ENCODE peak calls at places on chromosomes 3 and 15, in five cellular contexts. S is GM12878, V is K562, I is HCT116, L is HepG2. R is an unnamed sample.

GRCh38 chr3:101128786-101129185 is 135.6 kb upstream of the ABI3BP start:
- DNase-seq in S (no peak), V (no peak), I (no peak), L (no peak), R (no peak)

GRCh38 chr3:123421353-123422174 is 27.3 kb downstream of the ADCY5 start:
- DNase-seq in S (no peak), V (no peak), I (no peak), L (no peak), R (no peak)

GRCh38 chr3:60579734-60580133 is 671.5 kb downstream of the FHIT start:
- DNase-seq in S (no peak), V (no peak), I (no peak), L (no peak), R (no peak)

GRCh38 chr3:45272411-45272810 is 46.3 kb upstream of the TMEM158 start:
- DNase-seq in S (no peak), V (no peak), I (no peak), L (no peak), R (no peak)

GRCh38 chr3:21447471-21448205 is 303.4 kb downstream of the ZNF385D start:
- DNase-seq in S (no peak), V (no peak), I (no peak), L (no peak), R (no peak)

GRCh38 chr3:49803464-49804140 is 541 bp downstream of the INKA1 start:
- DNase-seq in S (no peak), V (peak), I (no peak), L (no peak), R (no peak)

GRCh38 chr3:6326760-6327159 is 534.2 kb upstream of the GRM7 start:
- DNase-seq in S (no peak), V (no peak), I (no peak), L (no peak), R (no peak)

GRCh38 chr15:64095795-64096485 is at the start of gene SNX1:
- DNase-seq in S (peak), V (peak), I (peak), L (peak), R (peak)

GRCh38 chr3:24963762-24964625 is 464.1 kb upstream of the RARB start:
- DNase-seq in S (no peak), V (no peak), I (peak), L (peak), R (no peak)

GRCh38 chr15:28878209-28878608 is 7.6 kb upstream of the APBA2 start:
- DNase-seq in S (no peak), V (no peak), I (no peak), L (no peak), R (no peak)

GRCh38 chr15:63072809-63073277 is 30.3 kb downstream of the TPM1 start:
- DNase-seq in S (no peak), V (no peak), I (no peak), L (no peak), R (no peak)

GRCh38 chr3:178318957-178319528 is 217.2 kb upstream of the KCNMB2 start:
- DNase-seq in S (no peak), V (no peak), I (no peak), L (no peak), R (no peak)

GRCh38 chr15:52139599-52140462 is 27.3 kb upstream of the BCL2L10 start:
- DNase-seq in S (peak), V (peak), I (peak), L (peak), R (peak)

GRCh38 chr3:122481390-122481789 is 33.3 kb downstream of the KPNA1 start:
- DNase-seq in S (peak), V (no peak), I (no peak), L (no peak), R (no peak)

GRCh38 chr3:28243424-28244106 is 2.1 kb downstream of the CMC1 start:
- DNase-seq in S (no peak), V (no peak), I (no peak), L (no peak), R (no peak)

GRCh38 chr15:31504462-31504839 is 177.8 kb downstream of the KLF13 start:
- DNase-seq in S (no peak), V (no peak), I (no peak), L (no peak), R (no peak)

GRCh38 chr15:74215958-74216357 is 13.4 kb upstream of the STRA6 start:
- DNase-seq in S (no peak), V (no peak), I (no peak), L (no peak), R (no peak)

GRCh38 chr3:46978381-46978780 is 1.1 kb upstream of the NBEAL2 start:
- DNase-seq in S (no peak), V (no peak), I (no peak), L (no peak), R (no peak)

GRCh38 chr3:145899229-145899628 is 261.8 kb downstream of the PLOD2 start:
- DNase-seq in S (no peak), V (no peak), I (no peak), L (no peak), R (no peak)

GRCh38 chr3:179446501-179446900 is 4.8 kb downstream of the GNB4 start:
- DNase-seq in S (no peak), V (no peak), I (peak), L (peak), R (no peak)

GRCh38 chr3:52202384-52203077 is 4.6 kb downstream of the ALAS1 start:
- DNase-seq in S (no peak), V (no peak), I (no peak), L (no peak), R (no peak)

GRCh38 chr3:190446492-190447301 is 3.0 kb downstream of the TMEM207 start:
- DNase-seq in S (no peak), V (no peak), I (no peak), L (no peak), R (no peak)

GRCh38 chr3:45582407-45582806 is 12.1 kb upstream of the LIMD1 start:
- DNase-seq in S (no peak), V (no peak), I (no peak), L (no peak), R (no peak)

GRCh38 chr3:184459355-184459754 is 79.5 kb downstream of the CHRD start:
- DNase-seq in S (no peak), V (no peak), I (peak), L (no peak), R (no peak)

GRCh38 chr3:23840521-23840920 is 34.8 kb downstream of the UBE2E1 start:
- DNase-seq in S (no peak), V (no peak), I (no peak), L (peak), R (no peak)

GRCh38 chr15:51335538-51335961 is 2.8 kb downstream of the CYP19A1 start:
- DNase-seq in S (peak), V (no peak), I (no peak), L (no peak), R (no peak)

GRCh38 chr3:14431928-14432834 is 29.8 kb downstream of the SLC6A6 start:
- DNase-seq in S (peak), V (peak), I (peak), L (peak), R (no peak)

GRCh38 chr15:80436511-80437307 is 32.5 kb downstream of the ARNT2 start:
- DNase-seq in S (no peak), V (no peak), I (peak), L (peak), R (no peak)

GRCh38 chr15:98272586-98272985 is 312.1 kb downstream of the ARRDC4 start:
- DNase-seq in S (no peak), V (no peak), I (no peak), L (no peak), R (no peak)

GRCh38 chr3:177150970-177151627 is 46.2 kb downstream of the TBL1XR1 start:
- DNase-seq in S (peak), V (peak), I (peak), L (peak), R (no peak)

GRCh38 chr3:48446425-48447193 is at the start of gene ATRIP:
- DNase-seq in S (no peak), V (peak), I (peak), L (peak), R (no peak)

GRCh38 chr3:10977864-10978510 is 14.6 kb upstream of the SLC6A1 start:
- DNase-seq in S (no peak), V (no peak), I (no peak), L (no peak), R (peak)

GRCh38 chr15:79102595-79102994 is 12.0 kb upstream of the RASGRF1 start:
- DNase-seq in S (no peak), V (no peak), I (no peak), L (no peak), R (peak)

GRCh38 chr3:35664460-35664919 is 25.2 kb downstream of the ARPP21 start:
- DNase-seq in S (peak), V (no peak), I (no peak), L (no peak), R (peak)

GRCh38 chr3:62622553-62623174 is 249.3 kb upstream of the FEZF2 start:
- DNase-seq in S (peak), V (peak), I (peak), L (peak), R (no peak)
- TF ChIP-seq SRF in S (no peak), V (no peak), I (no peak), L (no peak), R (no peak)

GRCh38 chr15:41010335-41010734 is 57.1 kb downstream of the CHAC1 start:
- DNase-seq in S (no peak), V (no peak), I (no peak), L (no peak), R (no peak)

GRCh38 chr15:41013698-41014414 is 60.6 kb downstream of the CHAC1 start:
- DNase-seq in S (peak), V (no peak), I (no peak), L (no peak), R (no peak)

GRCh38 chr15:41006479-41006878 is 53.2 kb downstream of the CHAC1 start:
- DNase-seq in S (no peak), V (no peak), I (no peak), L (no peak), R (no peak)

GRCh38 chr15:41017051-41017735 is 63.9 kb downstream of the CHAC1 start:
- DNase-seq in S (no peak), V (no peak), I (no peak), L (no peak), R (no peak)

DNA sequence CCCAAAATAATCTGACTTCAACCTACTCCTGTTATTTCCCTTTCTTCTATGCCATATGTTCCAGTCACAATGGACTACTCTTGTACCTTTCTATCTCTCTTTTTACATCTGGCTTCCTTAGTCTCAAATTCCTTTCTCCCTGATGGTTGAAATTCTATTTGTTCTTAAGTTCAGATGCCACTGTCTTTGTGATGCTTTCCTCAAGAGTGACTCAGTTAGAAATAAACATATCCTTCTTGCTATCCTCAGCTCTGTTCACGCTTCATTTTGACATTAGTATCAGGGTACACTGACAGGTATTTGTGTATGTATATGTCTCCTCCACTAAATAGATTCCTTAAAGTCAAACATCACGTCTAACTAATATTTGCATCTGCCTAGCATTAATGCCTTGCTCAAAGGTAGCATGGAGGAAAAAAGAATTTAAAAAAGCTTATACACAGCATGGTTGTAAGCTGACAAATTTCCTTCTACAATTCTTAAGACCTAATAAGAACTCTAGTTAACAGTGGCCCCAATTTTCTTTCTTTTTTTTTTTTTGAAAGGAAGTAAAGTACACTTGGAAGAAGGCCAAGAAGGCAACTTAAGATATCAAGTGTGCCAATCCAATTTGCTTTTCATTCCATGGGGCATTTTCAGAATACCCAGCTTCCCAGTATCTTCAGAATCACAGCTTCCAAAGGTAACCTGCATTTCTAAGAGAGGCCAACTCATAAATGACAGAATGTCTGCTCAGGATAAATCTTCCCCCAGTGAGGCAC is 58.0 kb downstream of the CHAC1 start:
- DNase-seq in S (no peak), V (no peak), I (no peak), L (no peak), R (no peak)
- TF ChIP-seq SRF in S (no peak), V (no peak), I (no peak), L (no peak), R (no peak)

GRCh38 chr3:115396801-115397200 is 226.5 kb upstream of the GAP43 start:
- DNase-seq in S (no peak), V (no peak), I (no peak), L (no peak), R (no peak)
- TF ChIP-seq SRF in S (no peak), V (no peak), I (no peak), L (no peak), R (no peak)

DNA sequence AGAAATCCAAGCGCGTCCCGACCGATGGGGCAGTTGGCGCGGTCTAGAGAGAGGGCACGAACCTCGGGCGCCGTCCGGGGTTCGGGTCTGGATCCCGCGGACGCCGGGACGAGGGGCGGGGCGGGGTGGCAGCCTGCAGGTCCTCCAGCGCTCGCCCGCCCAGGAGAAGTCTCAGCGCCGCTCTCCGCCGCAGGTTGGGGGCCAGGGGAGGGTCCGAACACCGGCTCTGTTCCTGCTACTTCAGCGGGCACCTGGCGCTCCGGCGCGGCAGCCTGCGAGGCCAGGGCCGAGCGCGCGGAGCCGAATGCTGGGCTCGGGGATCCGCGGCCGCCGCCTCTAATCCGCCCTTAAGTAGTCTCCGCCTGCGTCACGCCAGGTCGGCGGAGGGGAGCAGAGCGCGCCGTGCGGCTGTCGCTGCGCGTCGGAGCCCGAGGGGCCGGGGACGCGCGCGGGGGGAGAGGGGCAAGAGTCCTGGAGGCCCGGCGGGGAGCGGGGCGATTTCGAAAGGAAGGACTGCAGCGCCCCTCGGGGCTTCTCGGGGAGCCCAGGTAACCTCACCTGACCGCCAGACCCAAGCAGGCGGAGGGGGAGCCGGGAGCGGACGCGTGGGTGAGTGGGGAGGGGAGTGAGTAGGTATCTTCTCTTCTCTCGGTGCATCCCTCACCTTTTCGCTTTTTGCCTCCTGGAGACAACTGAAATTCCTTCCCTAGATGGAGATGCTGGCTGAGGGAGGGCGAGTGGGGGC is at the start of gene GJD2:
- DNase-seq in S (no peak), V (no peak), I (no peak), L (no peak), R (peak)
- TF ChIP-seq SRF in S (no peak), V (no peak), I (no peak), L (no peak), R (no peak)

DNA sequence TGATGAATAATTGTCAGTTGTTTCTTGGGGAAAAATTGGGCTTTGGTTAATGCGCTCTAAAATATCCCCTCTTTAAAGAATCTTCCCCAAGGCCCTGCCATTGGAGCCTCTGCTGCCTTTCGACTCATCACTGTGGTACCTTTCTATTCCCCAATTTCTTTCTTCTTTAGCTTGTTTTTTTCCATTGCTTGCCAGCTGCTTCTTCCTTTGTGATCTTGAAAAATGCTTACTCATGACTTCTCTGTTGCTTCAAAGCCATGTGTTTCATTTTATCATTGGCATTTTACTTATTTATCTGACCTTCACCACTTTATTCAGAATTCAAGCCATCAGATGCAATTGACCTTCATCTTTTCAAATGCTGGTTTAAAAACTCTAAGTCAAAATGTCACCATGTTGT is 84.4 kb downstream of the SV2B start:
- DNase-seq in S (no peak), V (no peak), I (no peak), L (no peak), R (no peak)
- TF ChIP-seq SRF in S (no peak), V (no peak), I (no peak), L (no peak), R (no peak)

GRCh38 chr3:42213417-42213816 is 52.6 kb downstream of the CCK start:
- DNase-seq in S (no peak), V (no peak), I (no peak), L (no peak), R (no peak)

GRCh38 chr3:42214064-42214463 is 51.9 kb downstream of the CCK start:
- DNase-seq in S (no peak), V (no peak), I (no peak), L (no peak), R (no peak)

GRCh38 chr3:42216820-42217416 is 49.1 kb downstream of the CCK start:
- DNase-seq in S (no peak), V (no peak), I (no peak), L (no peak), R (no peak)

GRCh38 chr3:42216302-42216701 is 49.7 kb downstream of the CCK start:
- DNase-seq in S (no peak), V (no peak), I (no peak), L (no peak), R (no peak)

GRCh38 chr3:42214565-42215283 is 51.3 kb downstream of the CCK start:
- DNase-seq in S (no peak), V (no peak), I (no peak), L (no peak), R (no peak)
- TF ChIP-seq SRF in S (no peak), V (no peak), I (no peak), L (no peak), R (no peak)

DNA sequence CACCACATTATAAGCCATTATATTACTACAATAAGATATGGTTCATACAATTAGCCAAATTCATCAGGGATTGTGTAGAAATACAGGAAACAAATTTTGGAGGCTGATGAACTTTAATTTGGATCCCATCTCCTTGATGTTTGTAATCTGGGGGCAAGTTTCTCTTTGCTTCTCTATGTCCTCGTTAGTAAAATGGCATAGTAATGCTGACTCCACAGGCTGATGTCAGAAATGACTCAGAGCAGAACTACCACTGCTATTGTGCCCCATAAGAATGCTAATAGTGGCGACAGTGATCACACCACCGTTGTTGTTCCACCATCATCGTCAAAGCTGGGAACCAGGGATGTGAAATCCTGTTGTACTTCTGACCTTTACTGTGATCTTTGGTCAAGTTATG is 722.3 kb upstream of the LMCD1 start:
- DNase-seq in S (no peak), V (no peak), I (peak), L (no peak), R (no peak)
- TF ChIP-seq SRF in S (no peak), V (no peak), I (no peak), L (no peak), R (no peak)